ENCODE peak calls at places on chromosomes 6 and 20, in nine cellular contexts. R is cardiac muscle cell; M is endothelial cell; J is mucosa of gallbladder; T is foreskin keratinocyte; K is NCI-H526 treated with DMSO at 0.1 percent for 48 hours; Y is Caki2; U is activated CD4-positive, CD25-positive, alpha-beta regulatory T cell; G is AG09319. D is an unnamed sample.
A peak's percentile ranks its signal among the peaks of the same experiment; 100 is the strongest.

GRCh38 chr6:44534291-44534690 is 146.8 kb downstream of the CDC5L start:
- DNase-seq in R (no peak), M (no peak), J (no peak), T (no peak), K (no peak), Y (no peak), U (no peak), G (no peak), D (no peak)

GRCh38 chr6:145842693-145843546 is 28.3 kb upstream of the FBXO30 start:
- DNase-seq in R (no peak), M (no peak), J (no peak), T (no peak), K (no peak), Y (no peak), U (no peak), G (no peak), D (no peak)

GRCh38 chr6:37713529-37714119 is 15.9 kb upstream of the MDGA1 start:
- DNase-seq in R (no peak), M (no peak), J (no peak), T (peak; percentile 60), K (no peak), Y (no peak), U (no peak), G (no peak), D (no peak)

GRCh38 chr6:29723666-29724588 is 693 bp downstream of the HLA-F start:
- DNase-seq in R (peak; percentile 19), M (peak; percentile 35), J (no peak), T (no peak), K (no peak), Y (no peak), U (peak; percentile 63), G (no peak), D (no peak)

GRCh38 chr6:894274-894673 is 201.3 kb upstream of the EXOC2 start:
- DNase-seq in R (no peak), M (peak; percentile 22), J (no peak), T (no peak), K (no peak), Y (no peak), U (no peak), G (no peak), D (no peak)

GRCh38 chr6:381742-382461 is 9.7 kb upstream of the IRF4 start:
- DNase-seq in R (no peak), M (no peak), J (no peak), T (no peak), K (no peak), Y (no peak), U (no peak), G (no peak), D (no peak)

GRCh38 chr6:5846335-5846734 is 160.4 kb downstream of the NRN1 start:
- DNase-seq in R (no peak), M (no peak), J (no peak), T (no peak), K (no peak), Y (no peak), U (no peak), G (no peak), D (no peak)

GRCh38 chr6:160431231-160431630 is 83.1 kb downstream of the SLC22A3 start:
- DNase-seq in R (no peak), M (no peak), J (peak; percentile 69), T (peak; percentile 20), K (no peak), Y (no peak), U (no peak), G (peak; percentile 66), D (no peak)

GRCh38 chr20:63769891-63770474 is 30.4 kb downstream of the SLC2A4RG start:
- DNase-seq in R (no peak), M (no peak), J (no peak), T (no peak), K (no peak), Y (no peak), U (no peak), G (no peak), D (no peak)

GRCh38 chr20:54502179-54502578 is 26.8 kb downstream of the DOK5 start:
- DNase-seq in R (no peak), M (no peak), J (no peak), T (no peak), K (no peak), Y (no peak), U (no peak), G (no peak), D (no peak)

GRCh38 chr6:21587182-21587924 is 6.2 kb upstream of the SOX4 start:
- DNase-seq in R (peak; percentile 77), M (peak; percentile 70), J (peak; percentile 64), T (peak; percentile 45), K (peak; percentile 91), Y (peak; percentile 84), U (no peak), G (no peak), D (peak; percentile 65)

GRCh38 chr6:34610819-34611477 is 54.8 kb upstream of the SPDEF start:
- DNase-seq in R (no peak), M (no peak), J (no peak), T (peak; percentile 53), K (no peak), Y (no peak), U (no peak), G (peak; percentile 29), D (no peak)

GRCh38 chr20:44039741-44040140 is 125.1 kb downstream of the TOX2 start:
- DNase-seq in R (no peak), M (no peak), J (no peak), T (no peak), K (no peak), Y (no peak), U (no peak), G (no peak), D (peak; percentile 37)

GRCh38 chr20:44572551-44573500 is 9.6 kb upstream of the PKIG start:
- DNase-seq in R (peak; percentile 75), M (no peak), J (peak; percentile 15), T (peak; percentile 89), K (no peak), Y (peak; percentile 33), U (no peak), G (peak; percentile 56), D (no peak)

GRCh38 chr6:37222125-37222967 is 35.2 kb upstream of the TBC1D22B start:
- DNase-seq in R (peak; percentile 96), M (peak; percentile 79), J (peak; percentile 70), T (peak; percentile 88), K (peak; percentile 95), Y (peak; percentile 98), U (peak; percentile 26), G (no peak), D (peak; percentile 78)

GRCh38 chr6:46215777-46216176 is 45.0 kb upstream of the ENPP5 start:
- DNase-seq in R (no peak), M (no peak), J (no peak), T (no peak), K (no peak), Y (no peak), U (no peak), G (no peak), D (no peak)

GRCh38 chr6:37456816-37457560 is 24.0 kb downstream of the CMTR1 start:
- DNase-seq in R (no peak), M (no peak), J (no peak), T (peak; percentile 42), K (no peak), Y (no peak), U (no peak), G (peak; percentile 63), D (no peak)

GRCh38 chr20:54726687-54727086 is 251.3 kb downstream of the DOK5 start:
- DNase-seq in R (no peak), M (no peak), J (no peak), T (no peak), K (no peak), Y (no peak), U (no peak), G (no peak), D (no peak)

GRCh38 chr6:8080338-8081151 is 16.4 kb upstream of the BLOC1S5 start:
- DNase-seq in R (no peak), M (no peak), J (no peak), T (no peak), K (no peak), Y (peak; percentile 60), U (no peak), G (no peak), D (no peak)

GRCh38 chr6:4351857-4352669 is 216.7 kb upstream of the ECI2 start:
- DNase-seq in R (no peak), M (no peak), J (peak; percentile 72), T (peak; percentile 80), K (no peak), Y (peak; percentile 87), U (no peak), G (peak; percentile 76), D (peak; percentile 69)

GRCh38 chr6:107082045-107082444 is 33.3 kb downstream of the BEND3 start:
- DNase-seq in R (peak; percentile 55), M (no peak), J (no peak), T (peak; percentile 51), K (no peak), Y (no peak), U (no peak), G (no peak), D (no peak)

GRCh38 chr20:991850-992249 is 10.3 kb downstream of the RSPO4 start:
- DNase-seq in R (no peak), M (no peak), J (no peak), T (no peak), K (no peak), Y (no peak), U (no peak), G (no peak), D (no peak)

GRCh38 chr6:132202569-132202968 is 198.7 kb downstream of the MOXD1 start:
- DNase-seq in R (peak; percentile 29), M (no peak), J (peak; percentile 26), T (no peak), K (no peak), Y (no peak), U (no peak), G (peak; percentile 75), D (no peak)

GRCh38 chr20:57829336-57829735 is 119.5 kb upstream of the PMEPA1 start:
- DNase-seq in R (no peak), M (no peak), J (no peak), T (no peak), K (no peak), Y (no peak), U (no peak), G (no peak), D (no peak)

GRCh38 chr6:1593958-1594314 is 15.8 kb upstream of the FOXC1 start:
- DNase-seq in R (no peak), M (no peak), J (no peak), T (no peak), K (no peak), Y (no peak), U (no peak), G (no peak), D (no peak)

GRCh38 chr20:21162631-21163030 is 36.7 kb downstream of the KIZ start:
- DNase-seq in R (no peak), M (no peak), J (no peak), T (peak; percentile 73), K (no peak), Y (no peak), U (no peak), G (no peak), D (no peak)

GRCh38 chr6:116060572-116061283 is at the start of gene FRK:
- DNase-seq in R (no peak), M (no peak), J (peak; percentile 81), T (peak; percentile 75), K (no peak), Y (peak; percentile 92), U (no peak), G (no peak), D (peak; percentile 74)

GRCh38 chr6:3748208-3748701 is 3.3 kb downstream of the PXDC1 start:
- DNase-seq in R (peak; percentile 75), M (peak; percentile 81), J (peak; percentile 65), T (peak; percentile 33), K (peak; percentile 9), Y (peak; percentile 64), U (no peak), G (peak; percentile 70), D (peak; percentile 64)